ENCODE peak calls at places on chromosomes 4 and X, in five cellular contexts. X is thyroid gland, C is sigmoid colon, B is WTC11, H is esophagus muscularis mucosa. Z is an unnamed sample.

GRCh38 chrX:69493193-69493592 is 10.9 kb upstream of the NALF2 start:
- DNase-seq in X (peak), C (no peak), B (peak), H (no peak), Z (no peak)

GRCh38 chr4:176137626-176138025 is 57.8 kb downstream of the SPATA4 start:
- DNase-seq in X (no peak), C (no peak), B (no peak), H (no peak), Z (no peak)

GRCh38 chr4:93237526-93237925 is 591.0 kb upstream of the ATOH1 start:
- DNase-seq in X (no peak), C (no peak), B (no peak), H (no peak), Z (no peak)

GRCh38 chr4:167177925-167178324 is 56.4 kb downstream of the SPOCK3 start:
- DNase-seq in X (no peak), C (no peak), B (no peak), H (no peak), Z (no peak)

GRCh38 chrX:132090370-132091152 is 37.3 kb downstream of the FRMD7 start:
- DNase-seq in X (no peak), C (no peak), B (no peak), H (no peak), Z (no peak)

GRCh38 chrX:17846045-17846444 is 15.1 kb downstream of the RAI2 start:
- DNase-seq in X (no peak), C (no peak), B (no peak), H (no peak), Z (no peak)

GRCh38 chrX:49310371-49310770 is 6.9 kb downstream of the GAGE10 start:
- DNase-seq in X (no peak), C (no peak), B (peak), H (no peak), Z (no peak)

GRCh38 chr4:118773082-118773792 is 62.7 kb downstream of the SEC24D start:
- DNase-seq in X (no peak), C (no peak), B (no peak), H (no peak), Z (no peak)

GRCh38 chr4:158895797-158896442 is 127.1 kb downstream of the FNIP2 start:
- DNase-seq in X (peak), C (no peak), B (peak), H (no peak), Z (peak)

GRCh38 chr4:120286813-120287212 is 220.2 kb upstream of the MAD2L1 start:
- DNase-seq in X (no peak), C (no peak), B (peak), H (no peak), Z (no peak)

GRCh38 chrX:27796640-27797257 is 11.0 kb upstream of the MAGEB10 start:
- DNase-seq in X (no peak), C (no peak), B (no peak), H (no peak), Z (no peak)

GRCh38 chr4:147830987-147831386 is 99.1 kb downstream of the ARHGAP10 start:
- DNase-seq in X (no peak), C (no peak), B (no peak), H (no peak), Z (no peak)

GRCh38 chr4:165502919-165503907 is 124.4 kb downstream of the CPE start:
- DNase-seq in X (no peak), C (no peak), B (no peak), H (no peak), Z (no peak)

GRCh38 chr4:128068927-128069326 is 7.8 kb downstream of the LARP1B start:
- DNase-seq in X (no peak), C (no peak), B (peak), H (no peak), Z (no peak)

GRCh38 chr4:5784021-5784420 is 73.0 kb downstream of the EVC start:
- DNase-seq in X (no peak), C (peak), B (no peak), H (no peak), Z (no peak)

GRCh38 chr4:20217951-20218350 is 33.8 kb upstream of the SLIT2 start:
- DNase-seq in X (no peak), C (no peak), B (no peak), H (no peak), Z (no peak)

GRCh38 chr4:174757736-174758135 is 71.3 kb downstream of the GLRA3 start:
- DNase-seq in X (no peak), C (no peak), B (peak), H (no peak), Z (no peak)

GRCh38 chr4:23060776-23061175 is 368.0 kb downstream of the GBA3 start:
- DNase-seq in X (no peak), C (no peak), B (no peak), H (no peak), Z (no peak)

GRCh38 chrX:68508799-68509198 is 9.9 kb downstream of the YIPF6 start:
- DNase-seq in X (no peak), C (no peak), B (no peak), H (no peak), Z (no peak)

GRCh38 chr4:91330555-91331137 is 973.1 kb upstream of the GRID2 start:
- DNase-seq in X (no peak), C (no peak), B (no peak), H (no peak), Z (no peak)

GRCh38 chr4:120754590-120754989 is 167.9 kb downstream of the PRDM5 start:
- DNase-seq in X (peak), C (no peak), B (no peak), H (no peak), Z (no peak)

GRCh38 chr4:8195431-8195830 is 3.7 kb upstream of the SH3TC1 start:
- DNase-seq in X (no peak), C (no peak), B (no peak), H (no peak), Z (no peak)
- TF ChIP-seq CTCF in X (no peak), C (no peak), B (no peak), H (no peak), Z (no peak)

GRCh38 chrX:10441464-10441863 is 178.9 kb downstream of the MID1 start:
- DNase-seq in X (no peak), C (no peak), B (no peak), H (no peak), Z (no peak)

GRCh38 chrX:10447577-10448214 is 172.7 kb downstream of the MID1 start:
- DNase-seq in X (no peak), C (no peak), B (no peak), H (no peak), Z (peak)

GRCh38 chrX:10444204-10444603 is 176.2 kb downstream of the MID1 start:
- DNase-seq in X (no peak), C (no peak), B (no peak), H (no peak), Z (no peak)
- TF ChIP-seq CTCF in X (no peak), C (no peak), B (no peak), H (no peak), Z (no peak)

DNA sequence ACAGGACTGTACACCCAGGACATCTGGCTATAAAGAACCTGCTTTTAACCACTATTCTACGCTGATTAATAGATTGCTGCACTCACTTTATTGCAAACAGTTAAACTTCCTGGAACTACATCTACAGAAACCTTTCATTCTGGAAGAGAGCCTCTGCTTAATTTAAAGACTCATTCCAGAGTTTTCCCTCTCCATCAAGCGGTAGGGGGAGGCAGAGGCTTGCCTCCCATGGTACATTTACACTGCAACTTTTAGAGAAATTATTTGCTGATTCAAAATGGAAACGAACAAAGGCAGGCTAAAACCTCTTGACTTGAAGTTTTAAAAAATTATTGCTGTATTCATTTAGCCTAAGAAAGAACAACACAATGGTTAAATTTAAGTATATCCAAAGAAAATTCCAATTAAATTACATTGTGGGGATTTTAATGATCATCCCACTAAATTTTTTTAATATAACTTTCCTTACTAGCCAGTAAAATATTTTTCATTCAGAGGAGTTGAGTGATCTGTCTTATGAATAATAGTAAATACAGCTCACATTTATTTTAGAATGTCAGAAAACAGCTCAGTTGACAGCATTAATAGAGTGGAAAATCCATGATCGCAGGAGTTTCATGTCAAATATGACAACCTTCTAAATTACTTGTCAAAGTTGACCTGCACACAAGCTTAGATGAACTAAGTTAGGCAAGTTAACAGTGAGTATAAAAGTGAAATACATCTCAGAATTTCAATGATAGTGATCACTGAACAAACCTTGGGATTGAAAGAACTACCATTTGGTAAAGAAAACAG is 46.3 kb upstream of the PCDH10 start:
- DNase-seq in X (no peak), C (no peak), B (no peak), H (no peak), Z (no peak)
- TF ChIP-seq CTCF in X (no peak), C (no peak), B (no peak), H (no peak), Z (no peak)

DNA sequence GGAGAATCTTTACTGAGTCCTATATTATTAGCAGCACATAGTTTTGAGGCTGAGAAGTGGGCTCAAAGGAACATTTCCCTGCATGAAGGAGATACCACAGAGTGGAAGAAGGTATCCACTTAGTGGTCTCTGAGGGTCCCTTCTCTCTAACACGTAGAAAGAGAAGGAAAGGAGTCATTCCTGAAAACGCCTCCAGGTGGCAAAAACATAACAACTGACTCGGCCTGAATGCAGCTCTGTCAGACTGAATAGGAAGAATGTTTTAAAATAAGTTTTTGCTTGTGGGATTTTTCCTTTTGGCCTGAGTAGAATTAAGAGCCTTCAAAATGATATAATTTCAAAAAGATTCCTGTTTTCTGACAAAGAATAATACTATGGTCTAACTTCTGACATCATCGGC is 23.3 kb downstream of the RPGR start:
- DNase-seq in X (no peak), C (no peak), B (peak), H (no peak), Z (no peak)
- TF ChIP-seq CTCF in X (no peak), C (no peak), B (no peak), H (no peak), Z (no peak)

GRCh38 chr4:7151668-7152227 is 40.6 kb upstream of the SORCS2 start:
- DNase-seq in X (no peak), C (no peak), B (no peak), H (no peak), Z (no peak)
- TF ChIP-seq CTCF in X (no peak), C (no peak), B (no peak), H (no peak), Z (no peak)

GRCh38 chr4:169024762-169025161 is 14.7 kb upstream of the CBR4 start:
- DNase-seq in X (no peak), C (no peak), B (no peak), H (no peak), Z (peak)
- TF ChIP-seq CTCF in X (peak), C (peak), B (no peak), H (peak), Z (peak)

DNA sequence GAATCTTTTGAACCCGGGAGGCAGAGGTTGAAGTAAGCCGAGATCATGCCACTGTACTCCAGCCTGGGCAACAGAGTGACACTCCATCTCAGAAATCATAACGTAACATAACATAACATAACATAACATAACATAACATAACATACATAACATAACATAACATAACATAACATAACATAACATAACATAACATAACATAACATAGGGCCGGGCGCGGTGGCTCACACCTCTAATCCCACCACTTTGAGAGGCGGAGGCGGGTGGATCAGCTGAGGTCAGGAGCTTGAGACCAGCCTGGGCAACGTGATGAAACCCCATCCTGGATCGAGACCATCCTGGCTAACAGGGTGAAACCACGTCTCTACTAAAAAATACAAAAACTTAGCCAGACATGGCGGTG is 76.7 kb downstream of the NOCT start:
- DNase-seq in X (no peak), C (no peak), B (no peak), H (no peak), Z (no peak)
- TF ChIP-seq CTCF in X (no peak), C (no peak), B (no peak), H (no peak), Z (no peak)

DNA sequence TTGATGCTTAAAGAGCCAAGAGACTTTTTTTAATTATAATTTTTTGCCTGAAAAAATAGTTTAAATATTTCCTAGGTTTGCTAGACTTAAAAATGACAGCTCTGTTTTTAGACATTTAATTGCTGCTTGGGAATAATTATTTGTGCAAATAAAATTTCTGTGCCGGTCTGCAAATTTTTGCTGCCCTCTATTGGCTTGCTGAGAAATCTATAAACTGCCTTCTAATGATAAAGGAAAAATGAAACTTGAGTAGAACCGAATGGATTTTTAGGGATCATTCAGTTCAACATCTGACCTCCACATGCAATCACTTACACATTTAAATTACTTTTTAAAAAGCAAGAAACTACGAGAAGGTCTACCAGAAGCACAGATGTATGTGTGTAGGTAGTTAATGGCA is 434.0 kb downstream of the FAM133A start:
- DNase-seq in X (no peak), C (no peak), B (no peak), H (no peak), Z (no peak)
- TF ChIP-seq CTCF in X (no peak), C (no peak), B (no peak), H (no peak), Z (peak)